ENCODE peak calls at places on chromosomes 16 and 17, in ten cellular contexts. D is uterus; W is endodermal cell; S is heart right ventricle; U is right lobe of liver; M is hepatocyte; Y is fibroblast of lung; G is GM23338; K is CD8-positive, alpha-beta T cell; N is AG04450. Q is an unnamed sample.

GRCh38 chr16:82761858-82762257 is 135.1 kb downstream of the CDH13 start:
- DNase-seq in D (no peak), W (no peak), S (no peak), U (peak), M (no peak), Y (peak), G (no peak), K (no peak), N (peak), Q (no peak)

GRCh38 chr17:80866050-80866793 is 125.4 kb upstream of the CHMP6 start:
- DNase-seq in D (peak), W (peak), S (peak), U (peak), M (peak), Y (peak), G (peak), K (peak), N (peak), Q (peak)

GRCh38 chr16:57608462-57609113 is 19.8 kb upstream of the ADGRG1 start:
- DNase-seq in D (no peak), W (peak), S (no peak), U (no peak), M (no peak), Y (no peak), G (no peak), K (no peak), N (no peak), Q (no peak)

GRCh38 chr17:30333503-30334240 is at the start of gene TMIGD1:
- DNase-seq in D (no peak), W (no peak), S (no peak), U (no peak), M (no peak), Y (no peak), G (no peak), K (no peak), N (no peak), Q (no peak)

GRCh38 chr17:62791235-62792121 is 16.6 kb downstream of the MARCHF10 start:
- DNase-seq in D (no peak), W (peak), S (no peak), U (no peak), M (no peak), Y (peak), G (no peak), K (no peak), N (peak), Q (no peak)

GRCh38 chr17:1779571-1780074 is 17.8 kb downstream of the SERPINF1 start:
- DNase-seq in D (peak), W (no peak), S (peak), U (no peak), M (peak), Y (peak), G (no peak), K (no peak), N (peak), Q (peak)

GRCh38 chr17:58083491-58084316 is 485 bp downstream of the DYNLL2 start:
- DNase-seq in D (peak), W (peak), S (peak), U (peak), M (peak), Y (peak), G (peak), K (peak), N (no peak), Q (peak)

GRCh38 chr17:45246861-45247428 is 14.9 kb downstream of the SPATA32 start:
- DNase-seq in D (no peak), W (peak), S (no peak), U (no peak), M (peak), Y (peak), G (peak), K (no peak), N (no peak), Q (peak)

GRCh38 chr16:70724146-70725023 is 38.5 kb upstream of the MTSS2 start:
- DNase-seq in D (no peak), W (no peak), S (no peak), U (no peak), M (no peak), Y (no peak), G (no peak), K (no peak), N (no peak), Q (no peak)

DNA sequence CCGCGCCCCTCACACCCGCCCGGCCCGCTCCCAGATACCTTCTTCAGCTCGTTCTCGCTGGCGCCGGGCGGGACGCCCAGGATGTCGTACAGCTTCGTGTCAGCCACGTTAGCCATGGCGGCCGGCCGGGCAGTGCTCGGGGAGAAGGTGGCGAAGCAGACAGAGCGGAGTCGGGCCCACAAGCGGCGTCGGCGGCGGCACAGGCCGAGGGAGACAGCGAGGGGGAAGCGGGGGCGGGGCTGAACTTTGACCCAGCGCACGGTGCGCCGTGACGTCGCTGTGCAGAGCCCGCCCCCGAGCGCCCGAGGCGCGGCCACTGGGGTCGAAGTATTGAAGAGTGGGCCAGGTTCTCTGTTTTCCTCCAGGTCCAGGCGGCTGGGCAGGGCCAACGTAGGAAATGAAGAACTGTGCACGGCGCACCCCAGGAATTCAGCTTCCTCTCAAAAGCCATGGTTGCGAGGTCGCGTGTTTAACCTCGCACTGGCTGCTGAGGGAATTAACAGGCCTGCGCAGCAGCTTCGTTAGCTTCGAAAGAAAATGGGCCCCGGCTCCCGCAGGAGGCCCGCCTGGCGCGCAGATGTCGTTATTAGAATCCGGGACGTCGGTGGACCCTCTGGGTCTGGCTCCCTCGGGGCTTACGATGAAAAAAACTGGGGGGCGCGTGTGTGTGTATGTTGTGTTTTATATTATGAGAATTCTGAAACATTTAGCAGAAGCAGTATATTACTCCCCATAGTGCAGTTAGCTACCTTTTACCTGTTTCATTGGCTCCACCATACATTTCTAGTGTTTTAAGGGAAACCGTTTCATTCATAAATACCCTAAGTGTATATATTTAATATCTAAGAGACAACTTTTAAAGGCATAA is at the start of gene DNAJA2:
- DNase-seq in D (peak), W (peak), S (peak), U (peak), M (peak), Y (peak), G (peak), K (peak), N (peak), Q (peak)
- TF ChIP-seq CTCF in D (peak), W (no peak), S (no peak), U (peak), M (no peak), Y (no peak), G (no peak), K (no peak), N (no peak), Q (no peak)

DNA sequence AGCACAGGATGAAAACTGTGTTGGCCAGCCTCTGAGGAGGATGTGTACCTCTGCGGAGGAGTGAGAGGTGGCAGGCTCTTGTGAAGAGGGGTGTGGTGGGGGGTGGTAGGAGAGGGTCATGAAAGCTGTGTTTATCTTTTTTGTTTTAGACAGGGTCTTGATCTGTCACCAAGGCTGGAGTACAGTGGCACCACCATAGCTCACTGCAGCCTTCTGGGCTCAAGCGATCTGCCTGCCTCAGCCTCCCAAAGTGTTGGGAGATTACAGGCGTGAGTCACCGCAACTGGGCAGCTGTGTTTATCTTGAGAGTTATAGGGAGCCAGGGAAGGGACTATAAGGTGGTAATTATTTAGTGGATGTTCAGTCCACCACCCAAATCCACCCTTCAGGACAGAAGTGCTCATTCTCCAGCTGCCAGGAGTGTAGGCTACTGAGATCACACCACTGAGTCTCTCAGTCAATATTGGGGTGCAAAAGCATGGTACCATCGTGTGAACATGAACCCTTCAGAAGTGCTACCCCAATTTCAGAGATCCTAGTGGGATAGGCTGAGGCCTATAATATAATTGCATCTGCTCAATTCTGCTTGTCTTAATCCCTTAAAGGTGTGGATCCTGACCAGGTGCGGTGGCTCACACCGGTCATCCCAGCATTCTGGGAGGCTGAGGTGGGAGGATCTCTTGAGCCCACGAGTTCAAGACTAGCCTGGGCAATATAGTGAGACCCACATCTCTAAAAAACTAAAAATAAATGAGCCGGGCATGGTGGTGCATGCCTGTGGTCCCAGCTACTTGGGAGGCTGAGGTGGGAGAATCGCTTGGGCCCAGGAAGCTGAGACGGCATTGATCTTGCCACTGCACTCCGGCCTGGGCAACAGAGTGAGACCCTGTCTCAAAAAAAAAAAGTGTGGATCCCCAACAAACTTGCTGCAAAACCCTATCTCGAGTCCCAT is 788 bp upstream of the EXOC3L1 start:
- DNase-seq in D (no peak), W (no peak), S (no peak), U (no peak), M (no peak), Y (peak), G (no peak), K (no peak), N (peak), Q (no peak)
- H3K4me3 ChIP-seq in D (no peak), W (no peak), S (no peak), U (no peak), M (no peak), Y (no peak), G (no peak), K (no peak), N (no peak), Q (no peak)

DNA sequence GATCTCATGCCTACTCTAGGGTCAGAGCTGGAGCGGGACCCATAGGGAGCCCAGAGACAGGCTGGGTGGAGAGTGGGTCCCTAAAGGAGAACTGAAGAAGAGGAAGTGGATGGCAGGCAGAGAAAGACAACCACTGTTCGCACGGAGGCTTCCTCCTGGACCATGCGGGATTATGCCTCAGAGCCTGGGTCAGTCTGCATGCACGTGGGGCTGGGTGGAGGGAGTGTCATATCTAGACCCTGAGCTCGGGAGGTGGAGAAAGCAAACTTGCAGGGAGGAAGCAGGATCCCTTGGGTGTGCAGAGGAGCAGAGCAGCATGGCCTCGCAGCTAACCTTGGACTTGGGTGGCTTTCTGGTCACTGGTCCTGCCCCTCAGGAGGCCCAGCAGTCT is 344.3 kb downstream of the CPPED1 start:
- DNase-seq in D (no peak), W (no peak), S (peak), U (peak), M (no peak), Y (no peak), G (no peak), K (no peak), N (no peak), Q (no peak)
- H3K27ac ChIP-seq in D (no peak), W (no peak), S (no peak), U (no peak), M (no peak), Y (no peak), G (no peak), K (no peak), N (no peak), Q (no peak)

DNA sequence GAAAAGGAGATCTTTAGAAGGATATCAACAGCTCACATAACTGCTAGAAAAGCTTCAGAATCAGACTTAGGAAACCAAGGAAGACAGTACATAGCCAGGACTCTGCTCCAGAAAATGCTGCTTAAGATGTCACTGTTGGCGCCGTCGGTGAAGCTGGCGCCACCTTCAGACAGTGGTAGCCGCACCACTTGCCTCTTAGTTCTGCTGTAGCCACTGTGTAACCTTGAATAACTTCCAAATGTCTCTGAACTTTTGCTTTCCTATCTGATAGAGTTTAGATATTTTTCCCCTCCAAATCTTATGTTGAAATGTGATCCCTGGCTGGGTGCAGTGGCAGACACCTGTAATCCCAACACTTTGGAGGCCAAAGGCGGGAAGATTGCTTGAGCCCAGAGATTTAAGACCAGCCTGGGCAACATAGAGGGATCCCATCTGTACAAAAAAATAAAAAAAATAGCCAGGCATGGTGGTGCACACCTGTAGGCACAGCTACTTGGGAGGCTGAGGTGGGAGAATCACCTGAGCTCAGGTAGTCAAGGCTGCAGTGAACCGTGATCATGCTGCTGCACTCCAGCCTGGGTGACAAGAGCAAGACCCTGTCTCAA is 6.3 kb upstream of the USP31 start:
- DNase-seq in D (no peak), W (peak), S (no peak), U (no peak), M (peak), Y (no peak), G (peak), K (no peak), N (no peak), Q (peak)
- TF ChIP-seq CTCF in D (peak), W (peak), S (peak), U (no peak), M (peak), Y (peak), G (peak), K (no peak), N (peak), Q (peak)